ENCODE peak calls at places on chromosomes 13 and 19, in seven cellular contexts. D is tibial nerve, S is IMR-90, C is sigmoid colon, R is fibroblast of lung, Z is colonic mucosa, V is ovary. O is an unnamed sample. For H3K36me3, the result is how much of the 10 kb centered on the place peaks cover.

GRCh38 chr13:22726721-22727120 is 454.1 kb upstream of the SGCG start:
- DNase-seq in C (no peak), R (no peak), S (no peak), Z (no peak), V (no peak), D (no peak), O (no peak)

GRCh38 chr13:75771818-75772217 is 135.7 kb downstream of the LMO7 start:
- DNase-seq in C (no peak), V (no peak), D (no peak), Z (no peak), R (peak), S (peak), O (no peak)

GRCh38 chr13:76790519-76791289 is 95.5 kb downstream of the KCTD12 start:
- DNase-seq in D (no peak), C (no peak), V (no peak), R (peak), Z (no peak), S (no peak), O (no peak)

GRCh38 chr13:113337556-113337955 is 26.4 kb downstream of the GRTP1 start:
- DNase-seq in Z (no peak), V (no peak), D (no peak), C (no peak), S (no peak), R (no peak), O (no peak)

GRCh38 chr19:47253467-47253881 is 2.9 kb upstream of the CCDC9 start:
- DNase-seq in S (peak), C (no peak), R (peak), D (no peak), Z (no peak), V (no peak), O (no peak)

GRCh38 chr13:95236774-95237173 is 64.5 kb downstream of the ABCC4 start:
- DNase-seq in S (no peak), Z (no peak), R (no peak), V (no peak), C (no peak), D (no peak), O (no peak)

GRCh38 chr13:112859817-112860190 is 109.2 kb upstream of the MCF2L start:
- DNase-seq in Z (no peak), D (peak), V (no peak), R (peak), C (no peak), S (peak), O (peak)

GRCh38 chr19:1672038-1672768 is 19.8 kb upstream of the TCF3 start:
- DNase-seq in R (peak), V (no peak), S (peak), C (no peak), Z (peak), D (no peak), O (no peak)

GRCh38 chr19:14061751-14062557 is at the start of gene PALM3:
- DNase-seq in R (no peak), C (no peak), S (no peak), Z (no peak), V (no peak), D (no peak), O (no peak)

GRCh38 chr19:19558636-19559035 is 20.6 kb downstream of the CILP2 start:
- DNase-seq in D (no peak), C (no peak), V (no peak), S (no peak), Z (no peak), R (no peak), O (no peak)

GRCh38 chr13:56515441-56515840 is 625.3 kb upstream of the PRR20A start:
- DNase-seq in C (no peak), Z (no peak), R (no peak), D (no peak), S (no peak), V (no peak), O (no peak)

GRCh38 chr13:110531671-110532083 is 29.8 kb downstream of the RAB20 start:
- DNase-seq in R (no peak), C (peak), V (no peak), S (no peak), D (no peak), Z (no peak), O (no peak)

GRCh38 chr13:112714366-112714765 is 24.5 kb downstream of the ATP11A start:
- DNase-seq in D (no peak), S (no peak), C (peak), R (no peak), V (peak), Z (no peak), O (no peak)

GRCh38 chr19:18000981-18001836 is 6.8 kb upstream of the ARRDC2 start:
- DNase-seq in S (peak), V (peak), D (peak), Z (peak), R (peak), C (peak), O (peak)

GRCh38 chr19:12145348-12145747 is 5.2 kb upstream of the ZNF20 start:
- DNase-seq in D (no peak), V (no peak), S (no peak), R (no peak), Z (no peak), C (no peak), O (no peak)

DNA sequence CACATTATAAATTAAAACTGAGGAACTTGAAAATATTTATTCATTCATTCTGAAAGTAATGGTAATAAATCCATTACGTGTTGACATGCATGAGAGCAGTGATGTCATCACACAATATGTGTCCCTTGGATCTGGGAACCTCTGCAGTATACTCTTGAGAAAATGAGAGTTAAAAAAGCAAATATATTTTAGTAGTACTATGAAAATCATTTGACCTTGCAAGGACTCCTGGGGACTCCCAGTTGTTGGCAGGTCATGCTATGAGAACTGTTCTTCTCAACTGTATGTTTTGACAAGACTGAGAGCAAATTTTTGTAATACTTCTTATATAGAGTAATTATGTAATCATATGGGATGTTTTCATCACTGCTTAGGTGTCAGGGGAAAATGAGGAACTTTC is 249.4 kb downstream of the PCCA start:
- DNase-seq in S (no peak), Z (no peak), V (no peak), D (no peak), R (no peak), C (no peak), O (no peak)
- H3K36me3 ChIP-seq in S (under half), Z (under half), V (under half), D (half or more), R (under half), C (under half), O (under half)

DNA sequence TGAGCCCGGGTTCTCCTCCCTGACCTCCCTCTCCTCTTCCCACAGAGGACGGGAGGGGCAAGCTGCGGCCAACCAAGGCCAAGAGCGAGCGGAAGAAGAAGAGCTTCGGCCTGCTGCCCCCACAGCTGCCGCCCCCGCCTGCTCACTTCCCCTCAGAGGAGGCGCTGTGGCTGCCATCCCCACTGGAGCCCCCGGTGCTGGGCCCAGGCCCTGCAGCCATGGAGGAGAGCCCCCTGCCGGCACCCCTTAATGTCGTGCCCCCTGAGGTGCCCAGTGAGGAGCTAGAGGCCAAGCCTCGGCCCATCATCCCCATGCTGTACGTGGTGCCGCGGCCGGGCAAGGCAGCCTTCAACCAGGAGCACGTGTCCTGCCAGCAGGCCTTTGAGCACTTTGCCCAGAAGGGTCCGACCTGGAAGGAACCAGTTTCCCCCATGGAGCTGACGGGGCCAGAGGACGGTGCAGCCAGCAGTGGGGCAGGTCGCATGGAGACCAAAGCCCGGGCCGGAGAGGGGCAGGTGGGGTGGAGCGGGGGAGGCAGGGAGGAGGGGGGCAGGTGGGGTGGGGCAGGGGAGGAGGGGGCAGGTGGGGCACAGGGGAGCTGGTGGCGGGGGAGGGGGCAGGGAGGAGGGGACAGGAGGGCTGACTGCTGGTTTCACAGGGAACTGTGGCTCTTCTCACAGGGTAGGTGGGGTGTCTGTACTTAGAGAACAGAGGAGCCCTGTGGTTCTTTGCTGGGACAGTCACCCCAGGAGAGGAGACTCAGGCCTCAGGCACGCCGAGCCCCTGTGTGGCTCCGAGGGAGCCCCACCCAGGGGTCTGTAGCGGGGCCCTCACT is 162.3 kb downstream of the KDM4B start:
- DNase-seq in C (no peak), V (no peak), S (no peak), R (no peak), D (no peak), Z (no peak), O (no peak)
- H3K4me3 ChIP-seq in C (no peak), V (no peak), S (no peak), R (no peak), D (no peak), Z (no peak), O (no peak)

GRCh38 chr19:4350726-4351125 is 7.4 kb downstream of the MPND start:
- DNase-seq in R (no peak), C (no peak), V (no peak), D (no peak), S (no peak), Z (no peak), O (no peak)

GRCh38 chr19:4347521-4347920 is 4.2 kb downstream of the MPND start:
- DNase-seq in S (no peak), V (no peak), C (no peak), R (no peak), D (no peak), Z (no peak), O (no peak)

GRCh38 chr19:4352701-4353121 is 9.3 kb downstream of the MPND start:
- DNase-seq in C (peak), V (no peak), D (peak), Z (no peak), R (peak), S (peak), O (peak)

GRCh38 chr19:4354282-4354681 is 10.9 kb downstream of the MPND start:
- DNase-seq in S (no peak), C (no peak), D (no peak), Z (no peak), R (no peak), V (no peak), O (no peak)

GRCh38 chr19:4350111-4350510 is 6.7 kb downstream of the MPND start:
- DNase-seq in D (no peak), R (no peak), Z (no peak), V (no peak), S (no peak), C (no peak), O (no peak)
- H3K36me3 ChIP-seq in D (half or more), R (under half), Z (under half), V (under half), S (under half), C (under half), O (under half)

GRCh38 chr19:7415163-7415856 is 66.6 kb downstream of the ARHGEF18 start:
- DNase-seq in D (no peak), Z (peak), R (peak), V (peak), C (no peak), S (peak), O (no peak)
- H3K4me3 ChIP-seq in D (no peak), Z (no peak), R (no peak), V (no peak), C (no peak), S (no peak), O (no peak)

DNA sequence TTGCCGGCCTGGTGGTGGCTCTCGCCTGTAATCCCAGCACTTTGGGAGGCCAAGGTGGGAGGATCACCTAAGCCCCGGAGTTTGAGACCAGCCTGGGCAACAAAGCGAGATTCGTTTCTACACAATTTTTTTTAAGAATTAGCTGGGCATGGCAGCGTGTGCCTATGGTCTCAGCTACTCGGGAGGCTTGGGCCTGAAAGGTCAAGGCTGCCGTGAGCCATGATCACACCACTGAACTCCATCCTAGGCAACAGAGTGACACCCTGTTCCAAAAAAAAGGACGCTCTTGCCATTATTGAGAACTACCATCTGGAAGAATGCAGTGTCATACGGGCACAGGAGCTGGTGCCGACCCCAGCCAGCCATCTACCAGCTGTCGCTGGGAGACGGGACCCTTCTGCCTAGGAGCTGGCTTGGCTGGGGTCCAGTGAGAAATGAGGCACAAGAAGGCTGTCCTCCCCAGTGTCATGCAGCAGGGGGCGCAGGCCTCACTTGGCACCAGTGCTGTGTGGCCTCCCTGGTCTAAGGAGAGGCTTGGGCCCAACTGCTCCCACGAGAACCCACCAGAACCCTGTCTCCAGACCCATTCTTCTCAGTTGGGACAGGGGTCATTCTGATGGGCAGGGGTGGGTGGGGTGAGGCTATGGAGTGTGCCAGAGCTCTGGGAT is 12.2 kb upstream of the RELB start:
- DNase-seq in D (peak), V (peak), C (peak), R (peak), Z (peak), S (peak), O (peak)
- H3K36me3 ChIP-seq in D (half or more), V (under half), C (half or more), R (under half), Z (under half), S (half or more), O (under half)

GRCh38 chr19:35031072-35031881 is 1.0 kb downstream of the SCN1B start:
- DNase-seq in V (peak), Z (no peak), D (no peak), R (peak), S (peak), C (no peak), O (no peak)

GRCh38 chr19:35030257-35031071 is at the start of gene SCN1B:
- DNase-seq in D (no peak), Z (no peak), R (peak), C (no peak), V (peak), S (peak), O (peak)

GRCh38 chr19:35032356-35032865 is 2.1 kb downstream of the SCN1B start:
- DNase-seq in V (no peak), Z (no peak), D (no peak), R (no peak), C (no peak), S (no peak), O (no peak)

GRCh38 chr19:35027851-35028599 is 2.2 kb upstream of the SCN1B start:
- DNase-seq in S (peak), R (peak), D (no peak), Z (no peak), V (no peak), C (no peak), O (no peak)

GRCh38 chr19:35029737-35030256 is 473 bp upstream of the SCN1B start:
- DNase-seq in R (no peak), Z (no peak), S (no peak), C (no peak), D (no peak), V (no peak), O (no peak)
- H3K4me3 ChIP-seq in R (peak), Z (no peak), S (peak), C (peak), D (peak), V (peak), O (no peak)

DNA sequence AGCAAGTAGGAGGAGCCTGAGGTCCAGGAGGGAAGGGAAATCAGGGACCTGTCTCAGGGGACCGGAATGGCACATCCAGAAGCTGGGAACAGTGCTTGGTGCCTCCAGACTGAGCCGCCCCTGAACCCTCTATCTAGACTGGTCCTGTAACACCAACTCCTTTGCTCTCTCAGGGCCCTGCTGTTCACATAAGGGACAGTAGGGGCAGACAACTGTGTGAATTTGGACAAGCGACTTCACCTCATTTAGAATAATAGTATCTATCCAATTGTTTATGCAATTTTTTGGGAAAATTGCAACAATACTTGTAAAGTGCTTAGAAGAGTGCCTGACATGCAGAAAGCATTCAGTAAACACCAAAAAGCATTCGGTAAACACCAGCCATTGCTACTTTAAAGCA is 14.0 kb downstream of the SYMPK start:
- DNase-seq in R (no peak), D (no peak), S (no peak), Z (no peak), V (no peak), C (no peak), O (no peak)
- H3K36me3 ChIP-seq in R (under half), D (half or more), S (half or more), Z (under half), V (under half), C (half or more), O (half or more)

O was measured in adrenal gland.